ENCODE peak calls at places on chromosomes 4 and X, in five cellular contexts. L is nucleus accumbens, I is midbrain, P is EH, B is GM13976. Y is an unnamed sample.

GRCh38 chr4:161496-162284 is 37.4 kb downstream of the ZNF718 start:
- DNase-seq in L (no peak), I (no peak), B (no peak), P (no peak), Y (no peak)

GRCh38 chr4:55312491-55313101 is 33.4 kb upstream of the SRD5A3 start:
- DNase-seq in B (no peak), L (no peak), P (peak; percentile 63), I (peak; percentile 35), Y (no peak)

GRCh38 chr4:97073194-97073593 is 1070.1 kb downstream of the STPG2 start:
- DNase-seq in P (no peak), L (no peak), I (no peak), B (no peak), Y (no peak)

GRCh38 chrX:125622899-125623298 is 303.2 kb downstream of the TEX13C start:
- DNase-seq in L (no peak), B (no peak), P (no peak), I (no peak), Y (no peak)

GRCh38 chr4:142743071-142743825 is 102.9 kb downstream of the INPP4B start:
- DNase-seq in P (peak; percentile 76), B (no peak), I (no peak), L (no peak), Y (no peak)

GRCh38 chrX:106038625-106039024 is at the start of gene SERPINA7:
- DNase-seq in I (no peak), L (no peak), B (no peak), P (no peak), Y (no peak)

GRCh38 chrX:1658083-1658463 is 43.2 kb downstream of the ASMT start:
- DNase-seq in P (no peak), B (no peak), I (no peak), L (no peak), Y (no peak)

GRCh38 chrX:119190251-119190651 is 45.8 kb upstream of the PGRMC1 start:
- DNase-seq in B (no peak), L (no peak), I (no peak), P (no peak), Y (no peak)

GRCh38 chrX:15468036-15468435 is 25.1 kb downstream of the PIR start:
- DNase-seq in B (peak; percentile 21), P (peak; percentile 62), I (peak; percentile 42), L (no peak), Y (no peak)

GRCh38 chrX:80879143-80879542 is 69.5 kb upstream of the BRWD3 start:
- DNase-seq in L (no peak), B (no peak), P (peak; percentile 1), I (peak; percentile 8), Y (no peak)

GRCh38 chrX:43808231-43808630 is 74.0 kb downstream of the MAOB start:
- DNase-seq in L (no peak), B (no peak), P (no peak), I (no peak), Y (no peak)

GRCh38 chr4:159002950-159003349 is 99.9 kb upstream of the RAPGEF2 start:
- DNase-seq in B (no peak), P (peak; percentile 69), I (no peak), L (no peak), Y (no peak)

GRCh38 chr4:786861-787300 is 39.0 kb downstream of the CPLX1 start:
- DNase-seq in L (no peak), P (no peak), I (no peak), B (no peak), Y (no peak)

GRCh38 chrX:51608766-51609165 is 9.9 kb downstream of the CENPVL3 start:
- DNase-seq in P (peak; percentile 51), I (no peak), L (no peak), B (no peak), Y (no peak)

GRCh38 chr4:83503974-83504373 is 19.1 kb upstream of the ABRAXAS1 start:
- DNase-seq in L (no peak), P (no peak), B (no peak), I (no peak), Y (no peak)

GRCh38 chr4:82499705-82500104 is 62.1 kb downstream of the TMEM150C start:
- DNase-seq in P (peak; percentile 2), I (no peak), B (no peak), L (no peak), Y (no peak)

GRCh38 chr4:119099227-119099910 is 36.3 kb upstream of the MYOZ2 start:
- DNase-seq in B (no peak), I (no peak), P (peak; percentile 94), L (no peak), Y (no peak)

Y was measured in stimulated activated naive B cell treated with anti-CD40 and anti-IgM and Interleukin-4, amounts not matched to agents 10 μg/mL and 1 μg/mL and 100 μg/mL, for 72 hours.